ENCODE peak calls at places on chromosomes 7 and 10, in nine cellular contexts. L, D, R, G, I, H, F, U and T are unnamed samples.

GRCh38 chr10:132237871-132238270 is 51.1 kb downstream of the DPYSL4 start:
- DNase-seq in L (no peak), D (no peak), R (no peak), G (no peak), I (no peak), H (no peak), F (no peak), U (no peak), T (no peak)

GRCh38 chr7:23570592-23571200 is 26.5 kb upstream of the CCDC126 start:
- DNase-seq in L (peak; percentile 88), D (peak; percentile 76), R (peak; percentile 66), G (peak; percentile 67), I (peak; percentile 41), H (peak; percentile 53), F (peak; percentile 77), U (peak; percentile 66), T (no peak)

GRCh38 chr7:130151591-130152269 is 53.5 kb downstream of the TMEM209 start:
- DNase-seq in L (no peak), D (peak; percentile 23), R (no peak), G (no peak), I (no peak), H (no peak), F (no peak), U (no peak), T (no peak)

GRCh38 chr7:134847834-134848233 is 68.4 kb downstream of the CALD1 start:
- DNase-seq in L (no peak), D (no peak), R (no peak), G (no peak), I (no peak), H (no peak), F (peak; percentile 44), U (no peak), T (no peak)

GRCh38 chr10:127485153-127485857 is 63.8 kb upstream of the NPS start:
- DNase-seq in L (peak; percentile 20), D (peak; percentile 73), R (no peak), G (no peak), I (no peak), H (no peak), F (no peak), U (no peak), T (no peak)

GRCh38 chr7:14195896-14196295 is 206.4 kb upstream of the ETV1 start:
- DNase-seq in L (no peak), D (no peak), R (no peak), G (no peak), I (no peak), H (no peak), F (no peak), U (no peak), T (no peak)

GRCh38 chr10:132915411-132915810 is 27.0 kb downstream of the CFAP46 start:
- DNase-seq in L (no peak), D (no peak), R (no peak), G (no peak), I (no peak), H (no peak), F (no peak), U (no peak), T (no peak)

GRCh38 chr7:117132385-117133120 is 179.3 kb downstream of the ST7 start:
- DNase-seq in L (no peak), D (peak; percentile 92), R (no peak), G (no peak), I (no peak), H (no peak), F (peak; percentile 74), U (no peak), T (no peak)

GRCh38 chr10:90834326-90834725 is 23.5 kb downstream of the HTR7 start:
- DNase-seq in L (no peak), D (no peak), R (no peak), G (no peak), I (no peak), H (no peak), F (no peak), U (no peak), T (no peak)

DNA sequence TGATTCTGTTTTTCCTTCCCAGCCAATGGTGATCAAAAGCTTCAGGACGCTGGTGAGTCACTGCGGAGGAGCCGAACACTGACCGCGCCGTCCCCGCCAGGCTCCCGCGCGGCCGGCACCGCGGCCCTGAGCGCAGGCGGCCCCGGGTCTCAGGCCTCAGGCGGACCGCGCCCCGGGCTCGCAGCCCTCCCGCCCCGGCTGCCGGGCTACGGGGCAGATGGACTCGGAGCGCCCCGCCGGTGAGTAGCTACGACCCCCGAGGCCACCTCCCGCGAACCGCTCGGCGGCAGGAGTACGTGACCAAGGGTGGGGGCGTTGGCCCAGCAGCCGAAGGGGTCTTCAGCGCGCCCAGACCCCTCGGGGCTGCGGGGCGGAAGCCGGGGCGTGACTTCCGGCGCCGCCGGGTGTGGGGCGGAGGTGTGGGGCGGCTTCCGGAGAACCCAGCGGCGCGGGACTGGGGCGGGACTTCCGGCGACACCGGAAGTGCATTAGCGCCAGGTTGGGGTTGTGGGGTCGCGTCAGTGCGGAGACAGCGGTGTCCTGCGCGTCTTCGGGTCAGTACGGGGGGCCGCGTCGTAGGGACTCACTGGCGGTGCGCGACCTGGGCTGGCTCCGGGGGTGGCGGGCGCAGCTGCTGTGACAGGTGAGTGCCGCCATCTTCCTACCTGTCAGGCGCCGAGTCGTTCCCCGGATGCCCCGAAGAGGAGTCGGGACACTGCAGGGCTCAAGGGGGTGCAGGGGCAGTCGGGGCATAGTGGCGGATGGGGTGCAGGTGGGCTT is at the start of gene WDR37:
- DNase-seq in L (peak; percentile 87), D (peak; percentile 90), R (peak; percentile 85), G (peak; percentile 93), I (peak; percentile 63), H (peak; percentile 95), F (peak; percentile 61), U (peak; percentile 89), T (no peak)
- TF ChIP-seq POLR2A in L (peak; percentile 71), D (peak; percentile 95), R (peak; percentile 66), G (peak; percentile 70), I (peak; percentile 13), H (peak; percentile 69), F (peak; percentile 69), U (peak; percentile 82), T (no peak)

GRCh38 chr7:64902806-64903721 is at the start of gene ZNF273:
- DNase-seq in L (peak; percentile 97), D (peak; percentile 84), R (peak; percentile 96), G (peak; percentile 96), I (peak; percentile 96), H (no peak), F (peak; percentile 85), U (peak; percentile 93), T (peak; percentile 77)
- TF ChIP-seq POLR2A in L (peak; percentile 37), D (peak; percentile 70), R (no peak), G (no peak), I (no peak), H (peak; percentile 85), F (peak; percentile 29), U (peak; percentile 95), T (peak; percentile 35)

DNA sequence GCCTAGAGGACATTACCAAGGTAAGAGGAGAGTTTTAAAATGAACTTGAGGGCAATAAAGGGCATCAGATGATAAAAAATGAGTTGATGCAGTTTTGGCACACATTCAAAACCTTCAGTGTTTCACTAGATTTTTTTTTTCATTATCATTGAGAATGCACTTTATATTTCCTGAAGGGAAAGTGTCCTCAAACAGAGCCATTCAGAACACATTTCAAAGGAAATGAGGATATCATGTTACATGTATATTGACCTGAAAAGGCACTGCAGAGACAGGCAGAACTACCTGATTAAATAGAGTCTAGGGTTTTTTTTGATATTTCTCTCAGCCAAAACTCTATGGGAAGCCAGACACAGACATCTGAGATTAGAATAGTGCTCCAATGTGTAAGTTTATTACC is 454.0 kb downstream of the NEBL start:
- DNase-seq in L (no peak), D (no peak), R (no peak), G (no peak), I (no peak), H (no peak), F (no peak), U (no peak), T (no peak)
- TF ChIP-seq POLR2A in L (no peak), D (no peak), R (no peak), G (no peak), I (no peak), H (no peak), F (no peak), U (no peak), T (no peak)

DNA sequence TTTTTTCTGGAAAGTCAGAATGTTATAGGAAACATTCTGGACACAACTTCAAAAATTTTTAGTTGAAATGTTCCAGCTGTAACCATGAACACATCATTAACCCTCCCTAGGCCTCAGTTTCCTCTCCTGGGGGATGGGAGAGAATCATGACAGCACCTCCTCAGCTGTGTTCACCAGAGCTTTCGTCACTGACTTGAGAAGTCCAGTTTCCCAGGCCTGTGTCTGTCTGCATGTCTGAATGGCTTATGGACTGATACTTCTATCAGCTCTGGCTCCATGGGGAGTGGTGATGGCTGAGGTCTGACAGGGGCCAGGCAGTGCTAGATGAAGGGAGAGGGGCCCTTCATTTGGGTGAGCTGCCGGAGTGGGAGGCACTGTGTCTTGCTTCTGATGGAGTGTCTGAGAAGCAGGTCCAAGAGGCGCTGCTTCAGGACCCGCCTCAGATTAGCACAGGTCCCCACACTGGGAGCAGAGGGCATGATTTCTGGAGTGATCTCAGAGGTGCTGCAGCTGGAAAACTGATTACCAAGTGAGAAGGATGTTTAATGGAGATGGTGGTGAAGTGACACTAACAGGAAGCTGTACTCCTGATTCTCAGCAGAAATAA is 193.0 kb downstream of the PTPN20 start:
- DNase-seq in L (no peak), D (peak; percentile 89), R (no peak), G (no peak), I (no peak), H (no peak), F (no peak), U (no peak), T (no peak)
- TF ChIP-seq POLR2A in L (no peak), D (no peak), R (no peak), G (no peak), I (no peak), H (no peak), F (no peak), U (no peak), T (no peak)

GRCh38 chr10:122802282-122802681 is 43.4 kb downstream of the CUZD1 start:
- DNase-seq in L (no peak), D (no peak), R (no peak), G (no peak), I (no peak), H (no peak), F (no peak), U (no peak), T (no peak)
- TF ChIP-seq POLR2A in L (no peak), D (no peak), R (no peak), G (no peak), I (no peak), H (no peak), F (no peak), U (no peak), T (no peak)

GRCh38 chr7:48347426-48347825 is 176.2 kb downstream of the ABCA13 start:
- DNase-seq in L (no peak), D (no peak), R (no peak), G (no peak), I (no peak), H (no peak), F (no peak), U (no peak), T (no peak)
- TF ChIP-seq POLR2A in L (no peak), D (no peak), R (no peak), G (no peak), I (no peak), H (no peak), F (no peak), U (no peak), T (no peak)